ENCODE peak calls at places on chromosomes 12 and 14, in nine cellular contexts. J is GM23248, Q is SK-N-SH, N is neural progenitor cell, U is hepatocyte, Y is HCT116, A is GM23338, D is PC-3, E is MM.1S. B is an unnamed sample.

GRCh38 chr12:108696111-108696995 is 35.0 kb downstream of the CORO1C start:
- DNase-seq in J (peak; percentile 98), N (no peak), D (peak; percentile 96), E (no peak), Y (no peak), A (no peak), U (peak; percentile 23), Q (no peak), B (no peak)

GRCh38 chr12:13436696-13437391 is 240.3 kb downstream of the EMP1 start:
- DNase-seq in Y (no peak), D (no peak), U (peak; percentile 78), N (no peak), E (no peak), Q (peak; percentile 20), A (no peak), J (peak; percentile 70), B (no peak)

GRCh38 chr14:38856798-38857197 is 246.2 kb downstream of the SEC23A start:
- DNase-seq in U (no peak), A (no peak), E (no peak), J (no peak), N (no peak), D (no peak), Q (no peak), Y (no peak), B (no peak)

GRCh38 chr12:125610292-125610691 is 545.1 kb downstream of the AACS start:
- DNase-seq in J (no peak), Y (no peak), Q (no peak), D (no peak), A (no peak), U (no peak), E (no peak), N (no peak), B (no peak)

GRCh38 chr12:49922349-49923034 is 18.8 kb upstream of the FAIM2 start:
- DNase-seq in J (no peak), E (no peak), D (no peak), Y (no peak), A (no peak), U (no peak), Q (no peak), N (no peak), B (no peak)

GRCh38 chr12:88338486-88338885 is 196.4 kb downstream of the TMTC3 start:
- DNase-seq in A (no peak), Q (no peak), J (peak; percentile 31), D (no peak), Y (no peak), U (no peak), N (no peak), E (no peak), B (no peak)

GRCh38 chr14:100825691-100826331 is at the start of gene MEG3:
- DNase-seq in A (no peak), Q (no peak), D (no peak), Y (no peak), J (peak; percentile 85), E (no peak), N (no peak), U (no peak), B (no peak)

GRCh38 chr14:24243336-24243836 is 963 bp upstream of the TINF2 start:
- DNase-seq in Q (no peak), A (peak; percentile 47), Y (no peak), J (no peak), D (peak; percentile 21), U (peak; percentile 63), E (peak; percentile 9), N (no peak), B (peak; percentile 14)

GRCh38 chr14:92951912-92952471 is 29.0 kb downstream of the CHGA start:
- DNase-seq in N (peak; percentile 80), Y (peak; percentile 27), D (peak; percentile 68), A (peak; percentile 82), U (peak; percentile 79), E (peak; percentile 41), Q (peak; percentile 93), J (peak; percentile 74), B (peak; percentile 79)

GRCh38 chr12:105234197-105234596 is 1.8 kb downstream of the APPL2 start:
- DNase-seq in A (no peak), J (no peak), U (no peak), D (no peak), Y (no peak), Q (no peak), N (no peak), E (no peak), B (peak; percentile 10)

GRCh38 chr14:24315243-24315806 is 4.0 kb downstream of the LTB4R start:
- DNase-seq in N (no peak), J (no peak), Y (no peak), Q (no peak), U (no peak), A (no peak), D (no peak), E (no peak), B (no peak)

GRCh38 chr14:102693006-102693755 is 84.1 kb upstream of the TRAF3 start:
- DNase-seq in D (no peak), U (peak; percentile 13), A (peak; percentile 38), Q (no peak), Y (no peak), J (no peak), N (peak; percentile 82), E (no peak), B (no peak)

GRCh38 chr14:99768381-99768780 is 24.8 kb upstream of the EML1 start:
- DNase-seq in U (no peak), Q (no peak), N (peak; percentile 61), D (no peak), J (peak; percentile 65), A (no peak), E (no peak), Y (no peak), B (no peak)

GRCh38 chr14:99760817-99761216 is 32.4 kb upstream of the EML1 start:
- DNase-seq in N (no peak), A (no peak), Q (no peak), E (no peak), U (no peak), Y (no peak), J (no peak), D (no peak), B (no peak)

GRCh38 chr14:99763527-99764221 is 29.5 kb upstream of the EML1 start:
- DNase-seq in A (no peak), E (no peak), D (no peak), N (no peak), Y (no peak), U (no peak), Q (no peak), J (no peak), B (no peak)

GRCh38 chr14:99759546-99759925 is 33.7 kb upstream of the EML1 start:
- DNase-seq in U (no peak), Q (no peak), E (no peak), Y (no peak), A (no peak), D (no peak), J (no peak), N (no peak), B (no peak)

DNA sequence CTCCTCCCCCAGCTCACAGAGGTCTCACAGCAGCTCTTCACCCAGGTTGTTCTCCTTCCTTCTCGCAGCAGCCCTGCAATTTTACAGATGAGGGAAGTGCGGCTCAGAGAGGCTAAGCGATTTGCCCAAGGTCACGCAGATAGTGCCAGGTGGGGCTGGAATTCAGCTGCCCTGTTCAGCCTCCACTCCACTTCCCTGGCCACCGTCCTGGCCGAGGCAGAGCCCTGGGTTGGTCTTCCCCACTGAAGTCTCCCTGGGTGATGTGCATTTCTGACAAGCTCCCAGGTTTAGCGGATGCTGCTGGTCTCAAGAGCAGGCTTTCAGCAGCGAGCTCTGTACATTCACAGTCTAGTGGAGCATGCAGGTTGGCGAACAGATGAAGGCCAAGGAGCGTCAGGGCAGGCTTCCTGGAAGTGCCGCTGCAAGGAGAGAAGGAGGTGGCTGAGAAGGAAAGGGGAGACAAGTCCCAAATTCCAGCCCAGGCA is 28.9 kb upstream of the EML1 start:
- DNase-seq in A (no peak), U (no peak), E (no peak), J (no peak), Q (no peak), Y (no peak), D (no peak), N (no peak), B (no peak)
- H3K4me3 ChIP-seq in A (no peak overlapping the region), U (no peak overlapping the region), E (no peak overlapping the region), J (no peak overlapping the region), Q (no peak overlapping the region), Y (no peak overlapping the region), D (no peak overlapping the region), N (no peak overlapping the region), B (no peak overlapping the region)

GRCh38 chr14:76920572-76921175 is 94.5 kb downstream of the LRRC74A start:
- DNase-seq in U (peak; percentile 59), D (no peak), E (no peak), A (peak; percentile 75), Q (peak; percentile 69), J (peak; percentile 51), Y (no peak), N (peak; percentile 51), B (no peak)

GRCh38 chr14:76918751-76919421 is 92.7 kb downstream of the LRRC74A start:
- DNase-seq in J (peak; percentile 99), E (no peak), Y (peak; percentile 73), U (peak; percentile 96), D (peak; percentile 96), Q (peak; percentile 74), N (peak; percentile 76), A (peak; percentile 75), B (no peak)

GRCh38 chr14:76919431-76919810 is 93.2 kb downstream of the LRRC74A start:
- DNase-seq in U (no peak), N (no peak), E (no peak), Q (no peak), Y (no peak), J (no peak), D (peak; percentile 73), A (no peak), B (no peak)

GRCh38 chr14:76918176-76918750 is 92.1 kb downstream of the LRRC74A start:
- DNase-seq in J (peak; percentile 93), Y (no peak), A (no peak), U (peak; percentile 75), E (no peak), Q (peak; percentile 57), N (no peak), D (no peak), B (no peak)

GRCh38 chr14:76919811-76920571 is 93.8 kb downstream of the LRRC74A start:
- DNase-seq in E (no peak), N (no peak), A (peak; percentile 67), J (peak; percentile 77), Q (peak; percentile 86), Y (no peak), D (peak; percentile 53), U (peak; percentile 87), B (no peak)
- H3K4me1 ChIP-seq in E (no peaks in the 10 kb centered on the region), N (peaks cover 62% of the 10 kb centered on the region), A (peaks cover 64% of the 10 kb centered on the region), J (peaks cover 36% of the 10 kb centered on the region), Q (peaks cover 81% of the 10 kb centered on the region), Y (peaks cover 54% of the 10 kb centered on the region), D (peaks cover 50% of the 10 kb centered on the region), U (peaks cover 74% of the 10 kb centered on the region), B (peaks cover 6% of the 10 kb centered on the region)

GRCh38 chr14:68791078-68791983 is 1.5 kb downstream of the ZFP36L1 start:
- DNase-seq in Y (no peak), A (peak; percentile 43), D (peak; percentile 41), N (peak; percentile 76), J (peak; percentile 69), Q (no peak), U (no peak), E (no peak), B (no peak)
- TF ChIP-seq EZH2phosphoT487 in Y (no peak), A (no peak), D (no peak), N (no peak), J (no peak), Q (no peak), U (no peak), E (no peak), B (no peak)

DNA sequence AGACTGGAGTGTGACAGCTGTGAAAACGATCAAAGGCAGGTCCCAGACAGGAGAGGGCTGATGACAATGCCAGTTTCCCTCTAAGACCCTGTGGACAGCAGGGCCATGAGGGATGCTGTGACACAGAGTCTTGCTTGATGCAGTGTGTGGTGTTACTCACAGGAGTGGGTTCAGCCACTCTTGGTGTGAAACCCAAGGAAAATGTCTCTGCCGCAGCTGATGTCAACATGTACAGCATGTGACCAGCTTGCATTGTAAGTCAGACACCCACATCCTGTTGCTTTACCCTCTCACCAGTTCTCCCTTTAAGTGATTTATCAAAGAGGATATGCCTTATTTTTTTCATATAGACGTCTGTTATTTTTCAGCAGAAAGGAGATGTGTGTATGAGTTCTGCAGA is 268.6 kb downstream of the BTG1 start:
- DNase-seq in J (peak; percentile 30), A (no peak), D (no peak), E (no peak), Y (no peak), U (no peak), Q (no peak), N (peak; percentile 9), B (peak; percentile 20)
- H3K4me3 ChIP-seq in J (no peak overlapping the region), A (no peak overlapping the region), D (no peak overlapping the region), E (no peak overlapping the region), Y (no peak overlapping the region), U (no peak overlapping the region), Q (no peak overlapping the region), N (no peak overlapping the region), B (no peak overlapping the region)